ENCODE peak calls at places on chromosome 12, in ten cellular contexts. One of them, this sample, is unnamed.

GRCh38 chr12:5395443-5396401 is 36.2 kb upstream of the NTF3 start:
- DNase-seq in AG04450: no peak
- DNase-seq in transverse colon: no peak
- DNase-seq in PC-3: no peak
- DNase-seq in coronary artery: no peak
- DNase-seq in GM12865: no peak
- DNase-seq in progenitor cell of endocrine pancreas: no peak
- DNase-seq in fibroblast of mammary gland: no peak
- DNase-seq in glutamatergic neuron: no peak
- DNase-seq in cardiac fibroblast: no peak
- DNase-seq in this sample: no peak

GRCh38 chr12:106145539-106146447 is 7.0 kb upstream of the NUAK1 start:
- DNase-seq in coronary artery: peak
- DNase-seq in cardiac fibroblast: peak
- DNase-seq in AG04450: no peak
- DNase-seq in transverse colon: peak
- DNase-seq in fibroblast of mammary gland: no peak
- DNase-seq in GM12865: no peak
- DNase-seq in PC-3: no peak
- DNase-seq in glutamatergic neuron: no peak
- DNase-seq in progenitor cell of endocrine pancreas: no peak
- DNase-seq in this sample: no peak

GRCh38 chr12:132148368-132149045 is 4.2 kb downstream of the NOC4L start:
- DNase-seq in AG04450: no peak
- DNase-seq in progenitor cell of endocrine pancreas: no peak
- DNase-seq in fibroblast of mammary gland: no peak
- DNase-seq in GM12865: no peak
- DNase-seq in PC-3: no peak
- DNase-seq in transverse colon: no peak
- DNase-seq in coronary artery: no peak
- DNase-seq in cardiac fibroblast: no peak
- DNase-seq in glutamatergic neuron: no peak
- DNase-seq in this sample: no peak

GRCh38 chr12:98644433-98644711 is 216 bp downstream of the IKBIP start:
- DNase-seq in progenitor cell of endocrine pancreas: peak
- DNase-seq in AG04450: no peak
- DNase-seq in cardiac fibroblast: no peak
- DNase-seq in coronary artery: no peak
- DNase-seq in PC-3: no peak
- DNase-seq in fibroblast of mammary gland: no peak
- DNase-seq in glutamatergic neuron: peak
- DNase-seq in transverse colon: peak
- DNase-seq in GM12865: no peak
- DNase-seq in this sample: no peak

GRCh38 chr12:132622437-132623071 is 4.0 kb downstream of the P2RX2 start:
- DNase-seq in progenitor cell of endocrine pancreas: no peak
- DNase-seq in PC-3: peak
- DNase-seq in AG04450: peak
- DNase-seq in fibroblast of mammary gland: peak
- DNase-seq in GM12865: no peak
- DNase-seq in glutamatergic neuron: no peak
- DNase-seq in cardiac fibroblast: peak
- DNase-seq in coronary artery: peak
- DNase-seq in transverse colon: no peak
- DNase-seq in this sample: no peak

GRCh38 chr12:49885118-49885517 is 18.6 kb downstream of the FAIM2 start:
- DNase-seq in coronary artery: no peak
- DNase-seq in transverse colon: no peak
- DNase-seq in PC-3: no peak
- DNase-seq in cardiac fibroblast: no peak
- DNase-seq in AG04450: no peak
- DNase-seq in fibroblast of mammary gland: no peak
- DNase-seq in progenitor cell of endocrine pancreas: no peak
- DNase-seq in glutamatergic neuron: no peak
- DNase-seq in GM12865: no peak
- DNase-seq in this sample: no peak

GRCh38 chr12:81206425-81206824 is 128.5 kb downstream of the ACSS3 start:
- DNase-seq in glutamatergic neuron: no peak
- DNase-seq in coronary artery: no peak
- DNase-seq in PC-3: no peak
- DNase-seq in cardiac fibroblast: no peak
- DNase-seq in progenitor cell of endocrine pancreas: no peak
- DNase-seq in fibroblast of mammary gland: no peak
- DNase-seq in GM12865: no peak
- DNase-seq in transverse colon: no peak
- DNase-seq in AG04450: no peak
- DNase-seq in this sample: no peak

GRCh38 chr12:79274571-79275064 is 410.0 kb downstream of the SYT1 start:
- DNase-seq in cardiac fibroblast: peak
- DNase-seq in coronary artery: no peak
- DNase-seq in transverse colon: no peak
- DNase-seq in AG04450: no peak
- DNase-seq in PC-3: no peak
- DNase-seq in progenitor cell of endocrine pancreas: no peak
- DNase-seq in fibroblast of mammary gland: peak
- DNase-seq in glutamatergic neuron: no peak
- DNase-seq in GM12865: peak
- DNase-seq in this sample: no peak

GRCh38 chr12:100127766-100128508 is 14.7 kb downstream of the BLTP3B start:
- DNase-seq in progenitor cell of endocrine pancreas: no peak
- DNase-seq in transverse colon: no peak
- DNase-seq in GM12865: no peak
- DNase-seq in fibroblast of mammary gland: peak
- DNase-seq in AG04450: peak
- DNase-seq in glutamatergic neuron: no peak
- DNase-seq in coronary artery: no peak
- DNase-seq in cardiac fibroblast: peak
- DNase-seq in PC-3: peak
- DNase-seq in this sample: no peak

GRCh38 chr12:117892441-117892840 is 76.3 kb downstream of the KSR2 start:
- DNase-seq in cardiac fibroblast: no peak
- DNase-seq in fibroblast of mammary gland: no peak
- DNase-seq in glutamatergic neuron: no peak
- DNase-seq in GM12865: no peak
- DNase-seq in progenitor cell of endocrine pancreas: no peak
- DNase-seq in coronary artery: no peak
- DNase-seq in AG04450: no peak
- DNase-seq in PC-3: peak
- DNase-seq in transverse colon: no peak
- DNase-seq in this sample: no peak

GRCh38 chr12:50555471-50555885 is 50.7 kb downstream of the DIP2B start:
- DNase-seq in PC-3: no peak
- DNase-seq in fibroblast of mammary gland: no peak
- DNase-seq in transverse colon: no peak
- DNase-seq in progenitor cell of endocrine pancreas: no peak
- DNase-seq in cardiac fibroblast: no peak
- DNase-seq in coronary artery: no peak
- DNase-seq in GM12865: no peak
- DNase-seq in glutamatergic neuron: no peak
- DNase-seq in AG04450: no peak
- DNase-seq in this sample: no peak

GRCh38 chr12:52356762-52357580 is 10.3 kb downstream of the KRT85 start:
- DNase-seq in PC-3: no peak
- DNase-seq in coronary artery: no peak
- DNase-seq in fibroblast of mammary gland: no peak
- DNase-seq in progenitor cell of endocrine pancreas: no peak
- DNase-seq in cardiac fibroblast: no peak
- DNase-seq in GM12865: no peak
- DNase-seq in transverse colon: no peak
- DNase-seq in glutamatergic neuron: no peak
- DNase-seq in AG04450: no peak
- DNase-seq in this sample: no peak

GRCh38 chr12:24363177-24363754 is 413.8 kb upstream of the SOX5 start:
- DNase-seq in glutamatergic neuron: no peak
- DNase-seq in fibroblast of mammary gland: no peak
- DNase-seq in PC-3: no peak
- DNase-seq in coronary artery: no peak
- DNase-seq in GM12865: no peak
- DNase-seq in cardiac fibroblast: no peak
- DNase-seq in transverse colon: no peak
- DNase-seq in AG04450: no peak
- DNase-seq in progenitor cell of endocrine pancreas: no peak
- DNase-seq in this sample: no peak

GRCh38 chr12:112130461-112130998 is 5.2 kb downstream of the TRAFD1 start:
- DNase-seq in progenitor cell of endocrine pancreas: no peak
- DNase-seq in fibroblast of mammary gland: no peak
- DNase-seq in AG04450: no peak
- DNase-seq in GM12865: peak
- DNase-seq in PC-3: no peak
- DNase-seq in coronary artery: no peak
- DNase-seq in transverse colon: no peak
- DNase-seq in cardiac fibroblast: peak
- DNase-seq in glutamatergic neuron: no peak
- DNase-seq in this sample: no peak

GRCh38 chr12:4567073-4567881 is 5.3 kb downstream of the DYRK4 start:
- DNase-seq in coronary artery: no peak
- DNase-seq in AG04450: no peak
- DNase-seq in glutamatergic neuron: no peak
- DNase-seq in transverse colon: no peak
- DNase-seq in GM12865: peak
- DNase-seq in progenitor cell of endocrine pancreas: no peak
- DNase-seq in cardiac fibroblast: no peak
- DNase-seq in fibroblast of mammary gland: no peak
- DNase-seq in PC-3: no peak
- DNase-seq in this sample: no peak

GRCh38 chr12:125315771-125316170 is 250.5 kb downstream of the AACS start:
- DNase-seq in glutamatergic neuron: no peak
- DNase-seq in AG04450: no peak
- DNase-seq in fibroblast of mammary gland: no peak
- DNase-seq in GM12865: no peak
- DNase-seq in PC-3: no peak
- DNase-seq in cardiac fibroblast: no peak
- DNase-seq in progenitor cell of endocrine pancreas: no peak
- DNase-seq in coronary artery: peak
- DNase-seq in transverse colon: no peak
- DNase-seq in this sample: no peak

GRCh38 chr12:62259311-62259992 is 752 bp upstream of the USP15 start:
- DNase-seq in PC-3: peak
- DNase-seq in glutamatergic neuron: no peak
- DNase-seq in transverse colon: peak
- DNase-seq in AG04450: no peak
- DNase-seq in coronary artery: no peak
- DNase-seq in cardiac fibroblast: no peak
- DNase-seq in progenitor cell of endocrine pancreas: no peak
- DNase-seq in GM12865: peak
- DNase-seq in fibroblast of mammary gland: no peak
- DNase-seq in this sample: no peak

GRCh38 chr12:73352826-73353225 is 1080.7 kb downstream of the TRHDE start:
- DNase-seq in cardiac fibroblast: no peak
- DNase-seq in GM12865: no peak
- DNase-seq in fibroblast of mammary gland: no peak
- DNase-seq in AG04450: no peak
- DNase-seq in progenitor cell of endocrine pancreas: no peak
- DNase-seq in glutamatergic neuron: no peak
- DNase-seq in PC-3: no peak
- DNase-seq in transverse colon: no peak
- DNase-seq in coronary artery: no peak
- DNase-seq in this sample: no peak

GRCh38 chr12:108975024-108975593 is 45.8 kb downstream of the SVOP start:
- DNase-seq in fibroblast of mammary gland: no peak
- DNase-seq in progenitor cell of endocrine pancreas: no peak
- DNase-seq in GM12865: no peak
- DNase-seq in transverse colon: no peak
- DNase-seq in coronary artery: no peak
- DNase-seq in PC-3: no peak
- DNase-seq in glutamatergic neuron: no peak
- DNase-seq in AG04450: no peak
- DNase-seq in cardiac fibroblast: peak
- DNase-seq in this sample: no peak

GRCh38 chr12:19507823-19508222 is 68.5 kb downstream of the AEBP2 start:
- DNase-seq in GM12865: no peak
- DNase-seq in coronary artery: no peak
- DNase-seq in glutamatergic neuron: no peak
- DNase-seq in fibroblast of mammary gland: peak
- DNase-seq in cardiac fibroblast: peak
- DNase-seq in progenitor cell of endocrine pancreas: no peak
- DNase-seq in transverse colon: no peak
- DNase-seq in PC-3: no peak
- DNase-seq in AG04450: no peak
- DNase-seq in this sample: no peak
- TF ChIP-seq CTCF in GM12865: no peak
- TF ChIP-seq CTCF in coronary artery: peak
- TF ChIP-seq CTCF in glutamatergic neuron: no peak
- TF ChIP-seq CTCF in fibroblast of mammary gland: peak
- TF ChIP-seq CTCF in cardiac fibroblast: peak
- TF ChIP-seq CTCF in progenitor cell of endocrine pancreas: peak
- TF ChIP-seq CTCF in transverse colon: no peak
- TF ChIP-seq CTCF in PC-3: peak
- TF ChIP-seq CTCF in AG04450: peak
- TF ChIP-seq CTCF in this sample: no peak

GRCh38 chr12:129701536-129702165 is 202.2 kb downstream of the TMEM132D start:
- DNase-seq in glutamatergic neuron: no peak
- DNase-seq in fibroblast of mammary gland: no peak
- DNase-seq in transverse colon: no peak
- DNase-seq in progenitor cell of endocrine pancreas: no peak
- DNase-seq in GM12865: no peak
- DNase-seq in PC-3: no peak
- DNase-seq in cardiac fibroblast: no peak
- DNase-seq in coronary artery: no peak
- DNase-seq in AG04450: no peak
- DNase-seq in this sample: no peak
- TF ChIP-seq CTCF in glutamatergic neuron: no peak
- TF ChIP-seq CTCF in fibroblast of mammary gland: no peak
- TF ChIP-seq CTCF in transverse colon: no peak
- TF ChIP-seq CTCF in progenitor cell of endocrine pancreas: no peak
- TF ChIP-seq CTCF in GM12865: no peak
- TF ChIP-seq CTCF in PC-3: no peak
- TF ChIP-seq CTCF in cardiac fibroblast: no peak
- TF ChIP-seq CTCF in coronary artery: no peak
- TF ChIP-seq CTCF in AG04450: no peak
- TF ChIP-seq CTCF in this sample: no peak

GRCh38 chr12:115947696-115948062 is 329.8 kb downstream of the MED13L start:
- DNase-seq in GM12865: no peak
- DNase-seq in coronary artery: no peak
- DNase-seq in cardiac fibroblast: no peak
- DNase-seq in AG04450: no peak
- DNase-seq in glutamatergic neuron: no peak
- DNase-seq in progenitor cell of endocrine pancreas: no peak
- DNase-seq in transverse colon: no peak
- DNase-seq in fibroblast of mammary gland: no peak
- DNase-seq in PC-3: no peak
- DNase-seq in this sample: no peak
- TF ChIP-seq CTCF in GM12865: peak
- TF ChIP-seq CTCF in coronary artery: no peak
- TF ChIP-seq CTCF in cardiac fibroblast: peak
- TF ChIP-seq CTCF in AG04450: no peak
- TF ChIP-seq CTCF in glutamatergic neuron: no peak
- TF ChIP-seq CTCF in progenitor cell of endocrine pancreas: no peak
- TF ChIP-seq CTCF in transverse colon: no peak
- TF ChIP-seq CTCF in fibroblast of mammary gland: peak
- TF ChIP-seq CTCF in PC-3: no peak
- TF ChIP-seq CTCF in this sample: no peak

DNA sequence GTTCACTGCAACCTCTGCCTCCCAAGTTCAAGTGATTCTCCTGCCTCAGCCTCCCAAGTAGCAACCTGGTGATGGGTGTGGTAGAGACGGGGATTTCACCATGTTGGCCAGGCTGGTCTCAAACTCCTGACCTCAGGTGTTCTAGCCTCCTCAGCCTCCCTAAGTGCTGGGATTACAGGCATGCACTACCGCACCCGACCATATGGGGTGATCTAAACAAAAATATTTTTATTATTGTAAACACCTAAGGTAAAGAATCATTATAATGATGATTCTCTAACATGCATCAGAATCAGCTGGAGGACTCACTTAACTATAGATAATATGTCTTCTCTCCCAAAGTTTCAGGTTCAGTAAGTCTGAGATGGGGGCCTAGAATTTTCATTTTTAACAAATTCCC is 96.2 kb upstream of the ALG10 start:
- DNase-seq in transverse colon: no peak
- DNase-seq in AG04450: no peak
- DNase-seq in fibroblast of mammary gland: no peak
- DNase-seq in PC-3: no peak
- DNase-seq in progenitor cell of endocrine pancreas: no peak
- DNase-seq in cardiac fibroblast: no peak
- DNase-seq in coronary artery: no peak
- DNase-seq in glutamatergic neuron: no peak
- DNase-seq in GM12865: no peak
- DNase-seq in this sample: no peak
- TF ChIP-seq CTCF in transverse colon: no peak
- TF ChIP-seq CTCF in AG04450: no peak
- TF ChIP-seq CTCF in fibroblast of mammary gland: no peak
- TF ChIP-seq CTCF in PC-3: no peak
- TF ChIP-seq CTCF in progenitor cell of endocrine pancreas: no peak
- TF ChIP-seq CTCF in cardiac fibroblast: no peak
- TF ChIP-seq CTCF in coronary artery: no peak
- TF ChIP-seq CTCF in glutamatergic neuron: peak
- TF ChIP-seq CTCF in GM12865: no peak
- TF ChIP-seq CTCF in this sample: peak